ENCODE peak calls at places on chromosomes 7 and 10, in six cellular contexts. One of them, this sample, is unnamed.

GRCh38 chr10:77409697-77410471 is 227.7 kb downstream of the KCNMA1 start:
- DNase-seq in IMR-90: no peak
- DNase-seq in BJ: no peak
- DNase-seq in Peyer's patch: peak; percentile 91
- DNase-seq in lower lobe of right lung: peak; percentile 65
- DNase-seq in fibroblast of lung: no peak
- DNase-seq in this sample: no peak

GRCh38 chr10:131143425-131144165 is 167.9 kb downstream of the TCERG1L start:
- DNase-seq in IMR-90: no peak
- DNase-seq in lower lobe of right lung: peak; percentile 19
- DNase-seq in fibroblast of lung: no peak
- DNase-seq in Peyer's patch: no peak
- DNase-seq in BJ: no peak
- DNase-seq in this sample: no peak

GRCh38 chr10:68251146-68251545 is 19.2 kb upstream of the ATOH7 start:
- DNase-seq in IMR-90: no peak
- DNase-seq in fibroblast of lung: no peak
- DNase-seq in lower lobe of right lung: no peak
- DNase-seq in BJ: no peak
- DNase-seq in Peyer's patch: no peak
- DNase-seq in this sample: no peak

GRCh38 chr7:135335628-135336139 is 102.0 kb downstream of the STRA8 start:
- DNase-seq in Peyer's patch: peak; percentile 84
- DNase-seq in IMR-90: peak; percentile 28
- DNase-seq in BJ: no peak
- DNase-seq in lower lobe of right lung: no peak
- DNase-seq in fibroblast of lung: peak; percentile 24
- DNase-seq in this sample: no peak

GRCh38 chr10:132363921-132364593 is 32.1 kb downstream of the LRRC27 start:
- DNase-seq in Peyer's patch: no peak
- DNase-seq in IMR-90: no peak
- DNase-seq in fibroblast of lung: no peak
- DNase-seq in lower lobe of right lung: peak; percentile 52
- DNase-seq in BJ: no peak
- DNase-seq in this sample: no peak

GRCh38 chr10:47057471-47057870 is 146.2 kb downstream of the PTPN20 start:
- DNase-seq in fibroblast of lung: no peak
- DNase-seq in lower lobe of right lung: no peak
- DNase-seq in IMR-90: no peak
- DNase-seq in Peyer's patch: no peak
- DNase-seq in BJ: no peak
- DNase-seq in this sample: no peak

GRCh38 chr7:159197066-159197975 is 52.7 kb upstream of the VIPR2 start:
- DNase-seq in fibroblast of lung: no peak
- DNase-seq in lower lobe of right lung: no peak
- DNase-seq in BJ: no peak
- DNase-seq in IMR-90: no peak
- DNase-seq in Peyer's patch: no peak
- DNase-seq in this sample: no peak

GRCh38 chr10:63383141-63383540 is 82.6 kb downstream of the JMJD1C start:
- DNase-seq in lower lobe of right lung: no peak
- DNase-seq in BJ: no peak
- DNase-seq in IMR-90: peak; percentile 18
- DNase-seq in fibroblast of lung: peak; percentile 28
- DNase-seq in Peyer's patch: no peak
- DNase-seq in this sample: no peak

GRCh38 chr7:55467047-55467593 is 102.0 kb downstream of the LANCL2 start:
- DNase-seq in lower lobe of right lung: no peak
- DNase-seq in fibroblast of lung: no peak
- DNase-seq in Peyer's patch: no peak
- DNase-seq in BJ: no peak
- DNase-seq in IMR-90: no peak
- DNase-seq in this sample: no peak

GRCh38 chr10:115846528-115846927 is 426.5 kb downstream of the GFRA1 start:
- DNase-seq in BJ: no peak
- DNase-seq in Peyer's patch: no peak
- DNase-seq in lower lobe of right lung: no peak
- DNase-seq in IMR-90: no peak
- DNase-seq in fibroblast of lung: no peak
- DNase-seq in this sample: no peak

GRCh38 chr7:113159746-113160339 is 41.5 kb upstream of the SMIM30 start:
- DNase-seq in lower lobe of right lung: no peak
- DNase-seq in IMR-90: peak; percentile 45
- DNase-seq in fibroblast of lung: peak; percentile 50
- DNase-seq in Peyer's patch: no peak
- DNase-seq in BJ: no peak
- DNase-seq in this sample: no peak

GRCh38 chr10:117536359-117536861 is 6.1 kb upstream of the EMX2 start:
- DNase-seq in Peyer's patch: no peak
- DNase-seq in BJ: no peak
- DNase-seq in lower lobe of right lung: no peak
- DNase-seq in IMR-90: no peak
- DNase-seq in fibroblast of lung: no peak
- DNase-seq in this sample: no peak

GRCh38 chr10:117533507-117534281 is 8.9 kb upstream of the EMX2 start:
- DNase-seq in fibroblast of lung: no peak
- DNase-seq in Peyer's patch: no peak
- DNase-seq in IMR-90: no peak
- DNase-seq in BJ: no peak
- DNase-seq in lower lobe of right lung: no peak
- DNase-seq in this sample: no peak

GRCh38 chr10:117534321-117535044 is 8.1 kb upstream of the EMX2 start:
- DNase-seq in BJ: no peak
- DNase-seq in lower lobe of right lung: no peak
- DNase-seq in fibroblast of lung: no peak
- DNase-seq in Peyer's patch: no peak
- DNase-seq in IMR-90: no peak
- DNase-seq in this sample: no peak

GRCh38 chr10:117535752-117536358 is 6.7 kb upstream of the EMX2 start:
- DNase-seq in IMR-90: no peak
- DNase-seq in lower lobe of right lung: no peak
- DNase-seq in BJ: no peak
- DNase-seq in Peyer's patch: no peak
- DNase-seq in fibroblast of lung: no peak
- DNase-seq in this sample: no peak

DNA sequence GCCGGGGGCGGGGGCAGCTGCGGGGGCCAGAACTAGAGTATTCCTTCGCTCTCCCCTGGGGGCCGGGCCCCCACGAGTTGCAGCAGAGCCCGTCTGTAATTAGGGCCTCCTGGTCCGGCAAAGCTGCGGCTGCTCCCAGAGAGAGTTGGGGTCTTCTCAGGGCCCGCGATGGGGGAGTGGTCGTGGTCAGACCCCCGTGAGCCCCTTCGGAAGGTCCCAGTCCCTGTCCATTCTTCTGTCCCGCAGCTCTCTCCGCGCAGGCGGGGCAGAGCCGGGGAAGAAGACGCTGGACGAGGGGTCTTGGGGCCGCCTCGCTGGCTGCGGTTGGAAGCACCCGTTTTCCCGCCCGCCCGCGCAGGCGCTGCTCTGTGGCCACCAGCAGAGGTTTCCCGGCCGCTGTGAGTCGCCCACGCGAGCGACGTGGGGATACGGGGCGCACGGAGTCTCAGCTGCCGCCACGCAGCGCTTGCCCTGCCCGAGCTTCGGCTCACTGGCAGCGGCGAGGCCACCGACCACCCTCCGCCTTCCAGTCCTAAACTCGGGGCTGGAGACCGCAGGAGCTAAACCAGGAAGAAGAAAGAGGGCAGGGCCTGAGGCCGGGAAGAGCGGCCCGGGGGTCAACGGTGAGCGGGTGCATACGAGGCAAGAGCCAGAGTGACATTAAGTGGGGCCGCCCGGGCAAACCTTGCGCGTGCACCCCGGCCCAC is 7.3 kb upstream of the EMX2 start:
- DNase-seq in IMR-90: no peak
- DNase-seq in BJ: no peak
- DNase-seq in fibroblast of lung: no peak
- DNase-seq in lower lobe of right lung: no peak
- DNase-seq in Peyer's patch: no peak
- DNase-seq in this sample: no peak
- H3K4me3 ChIP-seq in IMR-90: no peak overlapping the region
- H3K4me3 ChIP-seq in BJ: peak overlapping the region; percentile 33
- H3K4me3 ChIP-seq in fibroblast of lung: no peak overlapping the region
- H3K4me3 ChIP-seq in lower lobe of right lung: peak overlapping the region; percentile 28
- H3K4me3 ChIP-seq in Peyer's patch: no peak overlapping the region
- H3K4me3 ChIP-seq in this sample: peak overlapping the region; percentile 53

GRCh38 chr7:1736469-1736817 is 66.4 kb downstream of the ELFN1 start:
- DNase-seq in fibroblast of lung: no peak
- DNase-seq in lower lobe of right lung: no peak
- DNase-seq in IMR-90: no peak
- DNase-seq in BJ: no peak
- DNase-seq in Peyer's patch: no peak
- DNase-seq in this sample: no peak

GRCh38 chr7:1735806-1736468 is 65.9 kb downstream of the ELFN1 start:
- DNase-seq in Peyer's patch: no peak
- DNase-seq in lower lobe of right lung: no peak
- DNase-seq in fibroblast of lung: no peak
- DNase-seq in IMR-90: no peak
- DNase-seq in BJ: no peak
- DNase-seq in this sample: no peak

GRCh38 chr7:1737523-1737922 is 67.4 kb downstream of the ELFN1 start:
- DNase-seq in IMR-90: no peak
- DNase-seq in lower lobe of right lung: no peak
- DNase-seq in BJ: no peak
- DNase-seq in fibroblast of lung: no peak
- DNase-seq in Peyer's patch: no peak
- DNase-seq in this sample: no peak

GRCh38 chr7:1737956-1738355 is 67.9 kb downstream of the ELFN1 start:
- DNase-seq in Peyer's patch: no peak
- DNase-seq in fibroblast of lung: no peak
- DNase-seq in BJ: no peak
- DNase-seq in lower lobe of right lung: no peak
- DNase-seq in IMR-90: no peak
- DNase-seq in this sample: no peak

GRCh38 chr7:1736826-1737225 is 66.7 kb downstream of the ELFN1 start:
- DNase-seq in lower lobe of right lung: no peak
- DNase-seq in fibroblast of lung: no peak
- DNase-seq in Peyer's patch: no peak
- DNase-seq in IMR-90: no peak
- DNase-seq in BJ: no peak
- DNase-seq in this sample: no peak
- TF ChIP-seq CTCF in lower lobe of right lung: no peak
- TF ChIP-seq CTCF in fibroblast of lung: no peak
- TF ChIP-seq CTCF in Peyer's patch: no peak
- TF ChIP-seq CTCF in IMR-90: no peak
- TF ChIP-seq CTCF in BJ: no peak
- TF ChIP-seq CTCF in this sample: no peak

DNA sequence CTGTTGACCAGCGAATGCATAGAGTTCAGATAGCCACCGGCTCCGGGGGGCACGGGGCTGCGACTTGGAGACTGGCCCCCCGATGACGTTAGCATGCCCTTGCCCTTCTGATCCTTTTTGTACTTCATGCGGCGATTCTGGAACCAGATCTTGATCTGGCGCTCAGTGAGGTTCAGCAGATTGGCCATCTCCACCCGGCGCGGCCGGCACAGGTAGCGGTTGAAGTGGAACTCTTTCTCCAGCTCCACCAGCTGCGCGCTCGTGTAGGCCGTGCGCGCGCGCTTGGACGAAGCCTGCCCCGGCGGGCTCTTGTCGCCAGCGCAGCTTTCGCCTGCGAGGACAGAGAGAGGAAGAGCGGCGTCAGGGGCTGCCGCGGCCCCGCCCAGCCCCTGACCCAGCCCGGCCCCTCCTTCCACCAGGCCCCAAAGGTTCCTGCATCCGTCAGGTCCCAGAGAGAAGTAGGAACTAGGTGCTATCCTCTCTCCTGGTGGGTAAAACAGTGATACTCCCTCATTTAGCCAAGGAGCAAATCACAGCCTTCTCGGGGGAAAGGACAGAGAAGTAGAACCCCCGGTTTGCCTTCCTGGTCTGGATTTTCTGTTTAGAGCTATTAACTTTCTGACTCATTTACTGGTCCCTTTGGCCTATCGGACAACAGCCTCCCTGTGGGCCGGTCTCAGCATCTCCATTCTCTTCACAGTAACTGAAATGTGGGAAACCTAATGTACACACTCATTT is 6.1 kb upstream of the HOXA2 start:
- DNase-seq in fibroblast of lung: peak; percentile 82
- DNase-seq in Peyer's patch: no peak
- DNase-seq in BJ: no peak
- DNase-seq in lower lobe of right lung: peak; percentile 54
- DNase-seq in IMR-90: peak; percentile 88
- DNase-seq in this sample: no peak
- H3K4me3 ChIP-seq in fibroblast of lung: peak overlapping the region; percentile 92
- H3K4me3 ChIP-seq in Peyer's patch: peak overlapping the region; percentile 21
- H3K4me3 ChIP-seq in BJ: no peak overlapping the region
- H3K4me3 ChIP-seq in lower lobe of right lung: peak overlapping the region; percentile 49
- H3K4me3 ChIP-seq in IMR-90: peak overlapping the region; percentile 45
- H3K4me3 ChIP-seq in this sample: peak overlapping the region; percentile 35

GRCh38 chr7:40916811-40917210 is 782.0 kb downstream of the SUGCT start:
- DNase-seq in IMR-90: peak; percentile 20
- DNase-seq in BJ: no peak
- DNase-seq in fibroblast of lung: no peak
- DNase-seq in lower lobe of right lung: no peak
- DNase-seq in Peyer's patch: no peak
- DNase-seq in this sample: no peak

GRCh38 chr7:40918701-40919271 is 784.0 kb downstream of the SUGCT start:
- DNase-seq in lower lobe of right lung: no peak
- DNase-seq in BJ: peak; percentile 84
- DNase-seq in fibroblast of lung: peak; percentile 70
- DNase-seq in IMR-90: peak; percentile 93
- DNase-seq in Peyer's patch: no peak
- DNase-seq in this sample: peak; percentile 95

GRCh38 chr7:40923631-40924030 is 779.3 kb downstream of the INHBA start:
- DNase-seq in Peyer's patch: no peak
- DNase-seq in IMR-90: no peak
- DNase-seq in BJ: no peak
- DNase-seq in fibroblast of lung: no peak
- DNase-seq in lower lobe of right lung: no peak
- DNase-seq in this sample: no peak

GRCh38 chr7:40921589-40922315 is 781.1 kb downstream of the INHBA start:
- DNase-seq in BJ: no peak
- DNase-seq in fibroblast of lung: no peak
- DNase-seq in lower lobe of right lung: no peak
- DNase-seq in Peyer's patch: no peak
- DNase-seq in IMR-90: no peak
- DNase-seq in this sample: peak; percentile 82

GRCh38 chr7:40922316-40922670 is 780.6 kb downstream of the INHBA start:
- DNase-seq in lower lobe of right lung: no peak
- DNase-seq in Peyer's patch: no peak
- DNase-seq in fibroblast of lung: peak; percentile 31
- DNase-seq in IMR-90: peak; percentile 73
- DNase-seq in BJ: peak; percentile 74
- DNase-seq in this sample: peak; percentile 98
- TF ChIP-seq CTCF in lower lobe of right lung: no peak
- TF ChIP-seq CTCF in Peyer's patch: no peak
- TF ChIP-seq CTCF in fibroblast of lung: no peak
- TF ChIP-seq CTCF in IMR-90: no peak
- TF ChIP-seq CTCF in BJ: no peak
- TF ChIP-seq CTCF in this sample: no peak

GRCh38 chr7:27606270-27607209 is 56.1 kb downstream of the HIBADH start:
- DNase-seq in IMR-90: peak; percentile 81
- DNase-seq in lower lobe of right lung: no peak
- DNase-seq in BJ: peak; percentile 51
- DNase-seq in fibroblast of lung: peak; percentile 39
- DNase-seq in Peyer's patch: no peak
- DNase-seq in this sample: peak; percentile 33
- H3K4me3 ChIP-seq in IMR-90: no peak overlapping the region
- H3K4me3 ChIP-seq in lower lobe of right lung: no peak overlapping the region
- H3K4me3 ChIP-seq in BJ: no peak overlapping the region
- H3K4me3 ChIP-seq in fibroblast of lung: no peak overlapping the region
- H3K4me3 ChIP-seq in Peyer's patch: no peak overlapping the region
- H3K4me3 ChIP-seq in this sample: no peak overlapping the region

GRCh38 chr7:151741585-151741984 is 135.3 kb downstream of the PRKAG2 start:
- DNase-seq in Peyer's patch: no peak
- DNase-seq in IMR-90: no peak
- DNase-seq in lower lobe of right lung: no peak
- DNase-seq in fibroblast of lung: no peak
- DNase-seq in BJ: no peak
- DNase-seq in this sample: no peak
- TF ChIP-seq CTCF in Peyer's patch: no peak
- TF ChIP-seq CTCF in IMR-90: no peak
- TF ChIP-seq CTCF in lower lobe of right lung: no peak
- TF ChIP-seq CTCF in fibroblast of lung: no peak
- TF ChIP-seq CTCF in BJ: no peak
- TF ChIP-seq CTCF in this sample: no peak